ENCODE peak calls at places on chromosomes 4 and X, in six cellular contexts. P is A549, Z is K562, D is HepG2, E is upper lobe of left lung, X is GM12878. T is an unnamed sample.
A peak's percentile ranks its signal among the peaks of the same experiment; 100 is the strongest.

GRCh38 chr4:185805979-185806378 is 6.0 kb downstream of the SORBS2 start:
- ATAC-seq in P (no peak), Z (no peak), D (no peak), E (no peak), X (no peak), T (no peak)

GRCh38 chr4:17066972-17067371 is 168.5 kb upstream of the LDB2 start:
- ATAC-seq in P (peak; percentile 70), Z (no peak), D (no peak), E (peak; percentile 72), X (no peak), T (no peak)

GRCh38 chr4:26030780-26031179 is 116.8 kb downstream of the SMIM20 start:
- ATAC-seq in P (no peak), Z (no peak), D (no peak), E (no peak), X (no peak), T (no peak)

GRCh38 chr4:102263024-102263787 is 82.1 kb downstream of the SLC39A8 start:
- ATAC-seq in P (peak; percentile 96), Z (peak; percentile 75), D (peak; percentile 87), E (peak; percentile 53), X (peak; percentile 94), T (no peak)

GRCh38 chr4:70927502-70928139 is 25.5 kb downstream of the MOB1B start:
- ATAC-seq in P (no peak), Z (no peak), D (no peak), E (peak; percentile 47), X (peak; percentile 56), T (no peak)

GRCh38 chr4:71217688-71218087 is 121.1 kb upstream of the SLC4A4 start:
- ATAC-seq in P (no peak), Z (no peak), D (no peak), E (peak; percentile 28), X (no peak), T (no peak)

GRCh38 chr4:88828846-88829245 is 131.2 kb upstream of the NAP1L5 start:
- ATAC-seq in P (no peak), Z (no peak), D (no peak), E (peak; percentile 29), X (no peak), T (peak; percentile 66)

GRCh38 chrX:118156254-118156952 is 39.8 kb upstream of the KLHL13 start:
- ATAC-seq in P (no peak), Z (no peak), D (peak; percentile 89), E (no peak), X (no peak), T (no peak)

GRCh38 chr4:26609398-26609797 is 25.5 kb downstream of the TBC1D19 start:
- ATAC-seq in P (no peak), Z (no peak), D (no peak), E (no peak), X (no peak), T (no peak)

GRCh38 chrX:31603411-31604120 is 531.7 kb upstream of the FTHL17 start:
- ATAC-seq in P (no peak), Z (no peak), D (no peak), E (no peak), X (no peak), T (no peak)

GRCh38 chr4:82201805-82202636 is 171.8 kb downstream of the HNRNPD start:
- ATAC-seq in P (peak; percentile 80), Z (peak; percentile 90), D (peak; percentile 90), E (peak; percentile 57), X (peak; percentile 81), T (no peak)

GRCh38 chr4:40086421-40086820 is 29.8 kb downstream of the N4BP2 start:
- ATAC-seq in P (no peak), Z (no peak), D (no peak), E (no peak), X (no peak), T (no peak)

GRCh38 chrX:136190038-136190437 is 42.7 kb downstream of the FHL1 start:
- ATAC-seq in P (no peak), Z (no peak), D (no peak), E (no peak), X (no peak), T (peak; percentile 40)
- TF ChIP-seq EP300 in P (no peak), Z (no peak), D (no peak), E (no peak), X (no peak), T (peak; percentile 81)

DNA sequence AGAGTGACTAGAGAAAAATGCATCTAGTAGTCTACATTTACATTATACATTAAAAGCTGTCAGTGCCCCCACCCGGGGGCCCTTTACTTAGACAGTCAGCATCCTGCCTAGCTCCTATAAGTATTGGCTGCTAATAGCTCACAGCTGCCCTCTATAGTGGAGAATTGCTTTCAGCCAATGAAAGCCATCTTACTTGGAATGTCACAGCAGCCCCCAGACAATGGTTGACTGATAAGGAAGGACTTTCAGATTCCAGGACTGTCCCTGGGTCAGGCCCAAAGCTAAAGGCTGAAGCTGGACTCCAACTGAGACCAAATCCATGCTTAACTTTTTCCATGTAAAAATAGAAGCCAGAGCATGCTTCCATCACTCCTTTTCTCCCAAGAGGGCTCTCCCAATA is 196.9 kb downstream of the ANKRD50 start:
- ATAC-seq in P (no peak), Z (peak; percentile 28), D (peak; percentile 53), E (no peak), X (no peak), T (no peak)
- TF ChIP-seq CTCF in P (no peak), Z (no peak), D (no peak), E (no peak), X (no peak), T (no peak)

DNA sequence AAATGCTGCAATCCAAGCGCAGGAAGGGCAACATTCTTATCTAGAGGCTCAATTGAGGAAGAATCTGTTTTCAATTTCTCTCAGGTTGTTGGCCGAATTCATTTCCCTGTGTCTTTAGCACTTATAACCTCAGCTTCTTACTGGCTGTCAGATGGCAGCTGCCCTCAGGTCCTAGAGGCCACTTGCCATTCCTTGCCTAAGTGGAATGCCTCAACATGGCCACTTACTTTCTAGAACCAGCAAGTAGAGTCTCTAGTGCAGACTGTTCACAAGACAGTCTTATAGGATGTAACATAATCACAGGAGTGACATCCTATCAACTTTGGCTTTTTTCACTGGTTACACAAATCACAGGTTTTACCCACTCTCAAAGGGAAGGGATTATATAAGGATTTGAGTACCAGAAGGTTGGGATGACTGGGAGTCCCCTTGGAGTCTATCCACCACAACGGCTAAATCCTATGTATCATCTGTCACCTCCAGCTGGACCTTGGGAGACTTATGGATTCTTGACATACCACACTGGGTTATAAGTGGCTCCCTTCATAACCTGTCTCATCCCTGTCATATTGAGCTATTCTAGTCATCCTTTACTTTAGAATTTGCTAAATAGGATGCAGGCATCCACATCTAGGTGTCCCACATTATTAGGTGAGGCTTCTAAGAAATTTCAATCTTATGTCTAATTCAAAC is 297.9 kb upstream of the CTSO start:
- ATAC-seq in P (no peak), Z (no peak), D (no peak), E (no peak), X (no peak), T (no peak)
- TF ChIP-seq EP300 in P (no peak), Z (no peak), D (no peak), E (no peak), X (no peak), T (no peak)

GRCh38 chrX:139126493-139126892 is 404.0 kb upstream of the F9 start:
- ATAC-seq in P (peak; percentile 78), Z (peak; percentile 100), D (peak; percentile 86), E (no peak), X (peak; percentile 89), T (no peak)
- TF ChIP-seq CTCF in P (peak; percentile 12), Z (peak; percentile 94), D (peak; percentile 28), E (peak; percentile 61), X (peak; percentile 56), T (peak; percentile 17)

GRCh38 chr4:141730805-141731204 is 94.4 kb downstream of the IL15 start:
- ATAC-seq in P (no peak), Z (no peak), D (no peak), E (no peak), X (peak; percentile 58), T (no peak)

GRCh38 chr4:141731481-141731880 is 95.1 kb downstream of the IL15 start:
- ATAC-seq in P (no peak), Z (no peak), D (no peak), E (no peak), X (no peak), T (no peak)
- TF ChIP-seq EP300 in P (no peak), Z (no peak), D (no peak), E (no peak), X (no peak), T (no peak)

DNA sequence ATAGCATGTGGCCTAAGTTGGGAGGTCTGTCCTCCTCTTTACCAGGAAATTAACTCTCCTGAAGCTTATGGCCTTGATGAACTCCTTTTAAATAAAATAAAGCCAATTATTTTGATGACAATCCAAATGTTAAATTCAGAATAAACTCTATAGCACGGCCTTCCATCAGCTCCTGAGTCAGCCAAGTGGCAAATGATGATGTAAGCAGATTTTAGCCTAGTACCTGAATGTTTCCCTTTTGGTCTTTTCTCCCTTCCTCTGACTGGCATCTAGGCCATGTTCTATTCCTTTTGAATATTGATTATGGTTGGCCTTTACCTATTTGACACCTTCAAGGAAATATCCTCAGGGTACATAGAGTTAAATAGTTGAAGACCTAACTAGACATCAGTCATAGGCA is 76.2 kb downstream of the PARM1 start:
- ATAC-seq in P (no peak), Z (no peak), D (no peak), E (no peak), X (no peak), T (no peak)
- TF ChIP-seq CTCF in P (no peak), Z (no peak), D (no peak), E (no peak), X (no peak), T (no peak)

DNA sequence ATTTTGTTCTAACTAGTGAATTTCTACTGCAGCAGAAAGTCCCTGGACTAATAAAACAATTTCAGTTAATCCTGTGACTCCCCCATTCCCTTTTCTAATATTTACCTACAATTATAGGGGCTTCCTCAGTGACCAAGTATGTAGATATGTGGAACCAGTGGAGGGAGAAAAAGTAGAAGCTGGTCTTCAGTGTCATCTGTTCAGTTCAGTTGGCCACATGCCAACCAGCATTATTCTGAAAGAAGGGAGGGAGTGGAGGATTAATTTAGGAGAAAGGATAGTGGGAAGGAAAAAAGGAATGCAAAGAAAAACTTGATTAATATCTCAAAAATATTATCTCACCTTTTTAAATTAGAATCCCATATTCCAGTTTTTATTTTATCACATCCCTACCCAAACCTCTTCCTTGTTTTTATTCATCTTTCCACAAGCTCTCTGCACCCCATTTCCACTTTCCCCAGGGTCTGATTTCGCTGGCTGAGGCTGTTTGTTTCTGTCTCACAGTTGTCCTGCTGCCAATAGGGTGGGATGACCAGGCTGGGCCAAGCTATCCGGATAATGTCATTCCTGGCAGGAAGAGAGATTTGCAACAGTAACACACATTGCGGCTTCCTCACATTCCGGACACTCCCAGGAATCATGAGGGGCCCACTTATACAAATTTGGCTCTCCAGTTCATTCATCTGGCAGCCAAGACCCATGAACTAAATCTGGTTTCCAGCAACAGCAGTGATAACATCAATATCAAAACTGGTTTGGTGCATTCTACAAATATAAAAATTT is 24.6 kb upstream of the ANTXR2 start:
- ATAC-seq in P (no peak), Z (peak; percentile 64), D (no peak), E (peak; percentile 95), X (no peak), T (peak; percentile 88)
- TF ChIP-seq EP300 in P (no peak), Z (no peak), D (no peak), E (no peak), X (no peak), T (no peak)

GRCh38 chrX:101362116-101362515 is 13.6 kb upstream of the TIMM8A start:
- ATAC-seq in P (no peak), Z (no peak), D (no peak), E (no peak), X (no peak), T (no peak)

GRCh38 chrX:101362757-101363156 is 14.2 kb upstream of the TIMM8A start:
- ATAC-seq in P (no peak), Z (no peak), D (no peak), E (no peak), X (no peak), T (no peak)

GRCh38 chrX:101359966-101360365 is 11.4 kb upstream of the TIMM8A start:
- ATAC-seq in P (no peak), Z (no peak), D (no peak), E (no peak), X (no peak), T (no peak)

GRCh38 chrX:101357166-101357795 is 8.7 kb upstream of the TIMM8A start:
- ATAC-seq in P (peak; percentile 90), Z (peak; percentile 87), D (peak; percentile 54), E (no peak), X (peak; percentile 71), T (no peak)
- TF ChIP-seq CTCF in P (no peak), Z (peak; percentile 44), D (no peak), E (no peak), X (peak; percentile 38), T (no peak)